ENCODE peak calls at places on chromosomes 13 and 19, in nine cellular contexts. F is MM.1S, X is testis, M is breast epithelium, S is pancreas, B is kidney epithelial cell, N is thoracic aorta, A is heart left ventricle, Z is HFF-Myc. O is an unnamed sample.

GRCh38 chr13:49956131-49956530 is 20.0 kb upstream of the SPRYD7 start:
- DNase-seq in Z (no peak), A (no peak), F (no peak), B (no peak), M (no peak), N (no peak), S (no peak), X (no peak), O (no peak)

GRCh38 chr19:15195381-15195964 is 5.3 kb downstream of the NOTCH3 start:
- DNase-seq in Z (no peak), N (peak), B (peak), M (peak), X (no peak), S (peak), A (peak), F (no peak), O (no peak)

GRCh38 chr19:33622505-33622808 is 704 bp downstream of the CHST8 start:
- DNase-seq in X (no peak), N (no peak), M (no peak), A (no peak), B (no peak), F (peak), S (no peak), Z (no peak), O (no peak)

GRCh38 chr19:50794074-50794777 is 4.0 kb downstream of the ACP4 start:
- DNase-seq in F (peak), X (no peak), A (no peak), Z (peak), S (peak), B (no peak), N (no peak), M (no peak), O (peak)

GRCh38 chr19:12703056-12703455 is 6.6 kb upstream of the FBXW9 start:
- DNase-seq in X (peak), M (no peak), A (no peak), F (no peak), S (no peak), N (no peak), B (no peak), Z (no peak), O (peak)

GRCh38 chr19:34319785-34320184 is 45.2 kb upstream of the GPI start:
- DNase-seq in S (no peak), N (peak), M (no peak), X (no peak), B (peak), A (no peak), F (no peak), Z (no peak), O (no peak)

GRCh38 chr19:14556662-14557188 is 15.1 kb downstream of the NDUFB7 start:
- DNase-seq in M (peak), S (peak), X (peak), B (no peak), N (no peak), Z (no peak), F (peak), A (peak), O (peak)

GRCh38 chr19:11560404-11560988 is 1.5 kb upstream of the ELOF1 start:
- DNase-seq in A (no peak), B (no peak), N (no peak), F (peak), Z (peak), S (peak), M (no peak), X (peak), O (peak)

GRCh38 chr13:93473441-93474270 is 247.0 kb downstream of the GPC6 start:
- DNase-seq in F (no peak), A (no peak), Z (no peak), M (no peak), N (no peak), S (no peak), B (no peak), X (no peak), O (no peak)

GRCh38 chr13:60654405-60654804 is 257.4 kb downstream of the TDRD3 start:
- DNase-seq in Z (no peak), B (no peak), S (peak), N (no peak), M (no peak), X (peak), A (peak), F (no peak), O (no peak)

GRCh38 chr19:15332311-15332996 is at the start of gene BRD4:
- DNase-seq in Z (no peak), M (peak), A (peak), F (peak), S (peak), X (peak), B (no peak), N (no peak), O (peak)

GRCh38 chr13:59531571-59532091 is 632.1 kb downstream of the DIAPH3 start:
- DNase-seq in A (peak), N (peak), F (no peak), B (peak), X (peak), Z (peak), M (peak), S (peak), O (no peak)

GRCh38 chr13:109454167-109454917 is 332.0 kb downstream of the IRS2 start:
- DNase-seq in F (no peak), A (no peak), S (no peak), B (no peak), M (no peak), X (no peak), Z (no peak), N (peak), O (no peak)

GRCh38 chr13:33862006-33862405 is 44.1 kb downstream of the RFC3 start:
- DNase-seq in F (no peak), N (no peak), M (no peak), Z (no peak), B (no peak), S (no peak), A (no peak), X (no peak), O (no peak)

GRCh38 chr13:31200636-31200970 is 828 bp downstream of the B3GLCT start:
- DNase-seq in X (peak), F (peak), S (peak), B (no peak), Z (no peak), A (peak), M (no peak), N (no peak), O (peak)

GRCh38 chr13:51625555-51626345 is 41.5 kb downstream of the WDFY2 start:
- DNase-seq in F (no peak), B (no peak), M (no peak), N (no peak), A (peak), S (peak), X (peak), Z (no peak), O (no peak)

GRCh38 chr13:93715866-93716265 is 489.3 kb downstream of the GPC6 start:
- DNase-seq in A (no peak), Z (no peak), N (no peak), S (no peak), X (no peak), M (no peak), B (no peak), F (no peak), O (no peak)

GRCh38 chr19:13742756-13743155 is 21.6 kb upstream of the MRI1 start:
- DNase-seq in N (no peak), M (no peak), A (no peak), F (no peak), B (no peak), Z (no peak), X (no peak), S (no peak), O (no peak)

GRCh38 chr13:19910336-19911072 is 47.1 kb upstream of the ZMYM5 start:
- DNase-seq in N (no peak), M (no peak), Z (no peak), X (no peak), B (peak), S (no peak), A (no peak), F (no peak), O (peak)

GRCh38 chr13:114107686-114108081 is 24.7 kb downstream of the RASA3 start:
- DNase-seq in Z (no peak), S (no peak), B (no peak), N (no peak), M (no peak), X (no peak), F (no peak), A (peak), O (no peak)

GRCh38 chr13:24220086-24220703 is 59.7 kb downstream of the SPATA13 start:
- DNase-seq in B (peak), N (peak), A (no peak), F (peak), M (no peak), X (peak), Z (peak), S (peak), O (peak)

GRCh38 chr13:102724923-102725322 is 30.1 kb upstream of the METTL21C start:
- DNase-seq in S (no peak), B (no peak), X (no peak), F (peak), M (no peak), Z (no peak), A (no peak), N (no peak), O (peak)

GRCh38 chr13:90184355-90184754 is 1163.1 kb upstream of the MIR17HG start:
- DNase-seq in F (no peak), B (no peak), A (no peak), M (no peak), Z (no peak), X (no peak), N (no peak), S (no peak), O (no peak)

GRCh38 chr19:16771618-16772017 is 52.0 kb downstream of the NWD1 start:
- DNase-seq in M (peak), A (peak), F (peak), S (peak), B (peak), Z (peak), N (peak), X (peak), O (peak)

GRCh38 chr19:51726049-51726448 is 2.3 kb upstream of the HAS1 start:
- DNase-seq in M (peak), N (no peak), X (peak), S (no peak), Z (peak), A (peak), B (no peak), F (no peak), O (no peak)

GRCh38 chr13:36357231-36357630 is 11.0 kb upstream of the SPART start:
- DNase-seq in Z (no peak), F (no peak), B (no peak), N (no peak), S (no peak), M (no peak), X (no peak), A (no peak), O (no peak)

GRCh38 chr19:15330801-15331418 is 1.4 kb downstream of the BRD4 start:
- DNase-seq in A (no peak), N (no peak), Z (no peak), B (peak), M (peak), S (no peak), F (no peak), X (peak), O (peak)

GRCh38 chr13:95254341-95254740 is 46.9 kb downstream of the ABCC4 start:
- DNase-seq in N (no peak), F (no peak), B (no peak), X (no peak), Z (no peak), M (no peak), S (no peak), A (no peak), O (no peak)

GRCh38 chr19:33492951-33493350 is 28.6 kb downstream of the PEPD start:
- DNase-seq in S (no peak), Z (no peak), N (no peak), M (no peak), X (no peak), A (peak), F (no peak), B (no peak), O (no peak)

GRCh38 chr13:36915891-36916640 is 4.0 kb downstream of the SMAD9 start:
- DNase-seq in A (no peak), X (no peak), N (no peak), S (no peak), Z (no peak), B (no peak), M (no peak), F (no peak), O (no peak)

GRCh38 chr13:21475115-21475514 is 16.0 kb upstream of the ZDHHC20 start:
- DNase-seq in Z (no peak), S (no peak), F (no peak), N (no peak), B (no peak), M (no peak), X (no peak), A (no peak), O (no peak)

GRCh38 chr13:21481359-21481758 is 22.3 kb upstream of the ZDHHC20 start:
- DNase-seq in A (no peak), S (no peak), M (no peak), Z (no peak), B (no peak), X (no peak), N (no peak), F (no peak), O (no peak)

GRCh38 chr13:21478881-21479808 is 20.0 kb upstream of the ZDHHC20 start:
- DNase-seq in B (peak), M (no peak), X (peak), N (no peak), F (peak), A (no peak), Z (peak), S (peak), O (peak)

GRCh38 chr13:21476893-21477472 is 17.9 kb upstream of the ZDHHC20 start:
- DNase-seq in Z (peak), X (peak), F (peak), M (peak), B (peak), A (peak), S (peak), N (peak), O (peak)
- H3K4me3 ChIP-seq in Z (peak), X (peak), F (peak), M (peak), B (peak), A (peak), S (peak), N (peak), O (peak)

DNA sequence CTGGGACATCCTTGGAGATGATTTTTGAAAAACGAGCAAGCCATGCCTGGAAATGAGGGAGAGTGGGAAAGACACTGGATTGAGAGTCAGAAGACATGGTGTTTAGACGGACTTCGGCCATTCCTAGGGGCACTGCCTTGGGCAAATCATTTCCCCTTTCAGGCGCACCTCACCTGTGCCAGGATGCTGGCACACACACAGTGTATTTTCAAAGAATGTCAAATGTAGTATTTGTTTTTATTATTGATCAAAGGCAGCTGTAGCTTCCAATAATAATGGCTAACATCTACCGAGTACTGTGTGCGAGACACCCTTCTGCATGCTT is 485.2 kb downstream of the UQCRFS1 start:
- DNase-seq in X (no peak), Z (no peak), F (no peak), M (no peak), B (no peak), S (no peak), A (no peak), N (no peak), O (no peak)
- TF ChIP-seq CTCF in X (no peak), Z (no peak), F (no peak), M (no peak), B (no peak), S (no peak), A (no peak), N (no peak), O (no peak)

DNA sequence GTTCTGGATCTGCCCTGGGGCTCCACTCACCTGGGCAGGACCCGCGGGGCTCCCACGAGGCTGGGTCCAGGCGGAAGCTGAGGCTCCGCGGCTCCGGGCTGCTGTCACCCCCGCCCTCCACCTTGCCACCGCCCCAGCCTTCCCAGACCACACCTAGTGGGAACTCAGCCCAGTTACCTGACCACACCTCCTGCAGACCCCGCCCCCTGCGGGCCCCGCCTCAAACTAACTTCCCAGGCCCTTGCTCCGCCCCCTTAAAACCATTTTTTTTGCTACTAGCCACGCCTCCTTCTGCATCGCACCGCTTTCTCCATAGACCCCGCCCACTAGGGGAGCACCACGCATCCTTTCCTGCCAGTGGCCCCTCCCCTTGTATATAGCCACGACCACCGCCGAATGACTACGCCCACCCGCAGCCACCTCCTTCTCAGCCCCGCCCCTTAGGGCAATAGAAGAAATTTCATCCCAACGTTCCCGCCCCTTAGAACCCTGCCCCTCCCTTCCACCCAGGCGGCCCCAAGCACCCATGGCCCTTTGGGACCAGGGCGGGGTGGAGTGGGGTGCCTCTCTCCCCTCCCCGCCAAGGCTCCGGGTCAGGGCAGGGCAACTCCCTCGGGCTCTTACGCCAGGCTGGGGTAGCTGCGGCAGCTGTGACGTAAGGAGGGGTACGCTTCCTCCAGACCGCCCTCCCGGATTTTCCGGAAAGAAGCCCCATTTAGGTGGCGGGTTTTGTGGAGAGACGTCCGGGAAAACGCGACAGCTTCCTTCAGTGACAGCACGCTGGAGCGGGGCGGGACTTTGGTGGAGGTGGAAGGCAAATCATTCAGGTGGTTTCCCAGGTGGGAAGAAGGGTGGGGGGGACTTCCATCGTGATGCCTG is at the start of gene SH2D3A:
- DNase-seq in N (no peak), M (peak), S (peak), B (no peak), X (peak), F (peak), A (peak), Z (no peak), O (peak)
- H3K4me3 ChIP-seq in N (peak), M (peak), S (peak), B (peak), X (peak), F (peak), A (peak), Z (peak), O (peak)

DNA sequence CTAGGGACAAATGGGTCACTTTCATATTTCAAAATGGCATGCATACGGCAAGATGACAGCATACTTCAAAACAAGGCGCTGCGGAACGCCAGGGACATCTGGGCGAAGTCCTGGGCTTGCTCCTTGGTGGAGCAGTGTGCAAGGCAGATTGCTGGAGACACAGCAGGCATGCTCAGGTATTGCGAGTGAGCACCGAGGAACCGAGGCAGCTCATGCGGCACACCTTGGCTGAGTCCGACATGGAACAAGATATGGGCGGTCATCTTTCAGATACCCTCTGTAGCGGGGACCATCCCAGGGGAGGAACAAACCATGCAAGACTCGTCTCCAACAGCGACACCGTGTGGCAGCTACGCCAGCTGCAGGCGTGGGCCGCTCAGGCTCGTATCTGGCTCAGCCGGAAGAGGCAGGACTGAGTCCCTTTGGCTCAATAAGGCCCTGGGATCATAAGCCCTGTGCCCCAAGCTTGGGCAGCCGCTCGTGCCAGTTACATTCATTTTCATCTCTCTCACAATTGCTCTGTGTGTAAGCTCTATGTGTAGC is 112.4 kb downstream of the NUFIP1 start:
- DNase-seq in X (peak), A (no peak), Z (no peak), B (no peak), M (no peak), F (no peak), N (no peak), S (no peak), O (peak)
- TF ChIP-seq CTCF in X (peak), A (no peak), Z (peak), B (peak), M (no peak), F (no peak), N (no peak), S (no peak), O (peak)

GRCh38 chr19:19537321-19538048 is 580 bp upstream of the CILP2 start:
- DNase-seq in X (no peak), A (no peak), N (no peak), Z (no peak), S (no peak), F (no peak), M (no peak), B (no peak), O (no peak)

GRCh38 chr19:19538077-19538764 is at the start of gene CILP2:
- DNase-seq in A (peak), M (peak), Z (no peak), N (no peak), B (no peak), X (peak), S (peak), F (no peak), O (no peak)

GRCh38 chr19:19539738-19540703 is 2.0 kb downstream of the CILP2 start:
- DNase-seq in Z (no peak), S (peak), M (no peak), A (peak), X (peak), N (no peak), B (peak), F (no peak), O (peak)

GRCh38 chr19:19540707-19541515 is 2.8 kb downstream of the CILP2 start:
- DNase-seq in F (no peak), A (no peak), N (no peak), S (peak), B (no peak), M (peak), Z (no peak), X (peak), O (peak)

GRCh38 chr19:19538767-19539166 is 702 bp downstream of the CILP2 start:
- DNase-seq in X (no peak), Z (no peak), A (no peak), M (no peak), S (no peak), N (no peak), F (no peak), B (no peak), O (no peak)
- H3K4me3 ChIP-seq in X (no peak), Z (no peak), A (no peak), M (peak), S (no peak), N (peak), F (no peak), B (no peak), O (no peak)

DNA sequence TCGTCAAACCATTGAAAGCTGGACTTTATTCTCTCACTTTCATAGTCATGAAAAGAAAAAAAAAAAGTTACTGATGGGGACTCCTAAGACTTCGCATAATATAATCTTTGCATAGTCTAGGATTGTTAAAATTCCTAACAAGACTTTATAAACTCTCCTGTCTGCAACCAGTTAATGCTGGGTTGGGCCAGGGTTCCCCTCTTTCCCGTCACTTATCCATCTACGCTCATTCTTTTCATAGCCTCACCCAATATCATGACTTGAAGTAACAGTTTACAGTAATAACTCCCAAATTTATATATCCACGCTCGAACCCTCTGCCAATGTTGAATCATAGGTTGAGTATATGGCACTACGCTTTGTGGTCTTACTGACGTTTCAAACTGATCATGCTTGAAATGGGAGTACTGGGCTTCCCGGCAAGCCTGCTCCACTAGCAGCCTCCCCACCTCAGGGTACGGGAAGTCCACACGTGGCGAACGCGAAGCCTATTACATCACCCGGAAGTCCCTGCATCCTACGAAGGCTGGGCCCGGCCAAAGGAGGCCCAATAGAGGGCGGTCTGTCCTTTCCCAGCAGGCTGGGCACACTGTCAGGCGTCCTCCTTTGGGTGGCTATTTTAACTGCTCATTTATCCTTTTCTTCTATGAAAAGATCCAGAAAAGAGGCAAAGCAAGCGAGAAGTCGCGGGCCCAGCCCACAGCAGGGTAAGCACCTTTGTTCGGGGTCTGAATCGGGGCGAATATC is 694 bp upstream of the ZNF460 start:
- DNase-seq in S (peak), F (peak), N (peak), B (peak), X (peak), Z (peak), A (peak), M (peak), O (peak)
- TF ChIP-seq CTCF in S (no peak), F (peak), N (no peak), B (peak), X (no peak), Z (peak), A (peak), M (peak), O (peak)

O was measured in GM12865.